ENCODE peak calls at places on chromosomes 5 and 9, in nine cellular contexts. D is posterior vena cava; O is Daoy; M is stimulated activated CD8-positive, alpha-beta memory T cell treated with anti-CD3 and anti-CD28 coated beads, Interleukin-4, amount 100 ng/mL, for 4 hours; Y is caudate nucleus; L is iPS-NIHi11; A is small intestine; I is astrocyte of the hippocampus; G is NCI-H187. P is an unnamed sample.

GRCh38 chr5:134127376-134127861 is 12.9 kb downstream of the TCF7 start:
- DNase-seq in L (no peak), O (peak), G (no peak), Y (no peak), M (no peak), D (no peak), A (no peak), I (peak), P (no peak)

GRCh38 chr9:91714020-91714721 is 235.9 kb downstream of the ROR2 start:
- DNase-seq in M (no peak), D (peak), L (peak), A (no peak), Y (no peak), O (peak), G (no peak), I (peak), P (peak)

GRCh38 chr9:26357803-26358339 is 534.7 kb downstream of the CAAP1 start:
- DNase-seq in I (peak), O (no peak), A (no peak), Y (no peak), M (no peak), L (no peak), D (no peak), G (no peak), P (no peak)

GRCh38 chr5:97101189-97101910 is 41.1 kb downstream of the LIX1 start:
- DNase-seq in A (no peak), M (no peak), O (peak), G (no peak), Y (peak), D (no peak), L (no peak), I (peak), P (peak)

GRCh38 chr9:109640232-109641078 is 139.5 kb upstream of the PALM2AKAP2 start:
- DNase-seq in L (peak), O (peak), A (no peak), M (no peak), D (peak), I (peak), G (peak), Y (peak), P (peak)

GRCh38 chr9:13131396-13131795 is 148.1 kb downstream of the MPDZ start:
- DNase-seq in G (no peak), D (no peak), M (no peak), A (no peak), Y (no peak), I (no peak), L (no peak), O (no peak), P (no peak)

GRCh38 chr5:138503487-138504270 is 38.4 kb downstream of the EGR1 start:
- DNase-seq in G (no peak), M (no peak), A (peak), I (peak), L (peak), O (peak), D (no peak), Y (peak), P (peak)

GRCh38 chr5:146006470-146006869 is 70.1 kb downstream of the SH3RF2 start:
- DNase-seq in D (no peak), M (no peak), O (no peak), Y (no peak), I (no peak), L (no peak), G (no peak), A (no peak), P (no peak)

GRCh38 chr5:173567548-173567947 is 48.9 kb downstream of the BOD1 start:
- DNase-seq in A (no peak), O (peak), I (peak), M (no peak), L (no peak), D (no peak), Y (no peak), G (no peak), P (no peak)

P was measured in GM23338.